ENCODE peak calls at places on chromosomes 6 and 20, in six cellular contexts. One of them, this sample, is unnamed.

GRCh38 chr20:3330046-3330741 is 77.3 kb downstream of the DNAAF9 start:
- DNase-seq in neuronal stem cell: no peak
- DNase-seq in trophoblast cell: no peak
- DNase-seq in mesenchymal stem cell: no peak
- DNase-seq in IMR-90: peak
- DNase-seq in H1: no peak
- DNase-seq in this sample: no peak

GRCh38 chr6:52362443-52363221 is 681 bp downstream of the PAQR8 start:
- DNase-seq in neuronal stem cell: peak
- DNase-seq in trophoblast cell: no peak
- DNase-seq in mesenchymal stem cell: peak
- DNase-seq in IMR-90: no peak
- DNase-seq in H1: peak
- DNase-seq in this sample: peak

GRCh38 chr20:24840121-24840713 is 108.9 kb upstream of the CST7 start:
- DNase-seq in neuronal stem cell: no peak
- DNase-seq in trophoblast cell: no peak
- DNase-seq in mesenchymal stem cell: no peak
- DNase-seq in IMR-90: no peak
- DNase-seq in H1: no peak
- DNase-seq in this sample: no peak

GRCh38 chr6:26284537-26285142 is 80.4 kb upstream of the BTN3A2 start:
- DNase-seq in neuronal stem cell: no peak
- DNase-seq in trophoblast cell: peak
- DNase-seq in mesenchymal stem cell: peak
- DNase-seq in IMR-90: peak
- DNase-seq in H1: peak
- DNase-seq in this sample: peak

GRCh38 chr6:169235286-169235685 is 18.4 kb downstream of the THBS2 start:
- DNase-seq in neuronal stem cell: no peak
- DNase-seq in trophoblast cell: no peak
- DNase-seq in mesenchymal stem cell: no peak
- DNase-seq in IMR-90: no peak
- DNase-seq in H1: no peak
- DNase-seq in this sample: no peak

GRCh38 chr6:14053776-14054175 is 63.8 kb upstream of the CD83 start:
- DNase-seq in neuronal stem cell: no peak
- DNase-seq in trophoblast cell: no peak
- DNase-seq in mesenchymal stem cell: no peak
- DNase-seq in IMR-90: peak
- DNase-seq in H1: no peak
- DNase-seq in this sample: no peak

GRCh38 chr20:16713056-16713455 is 16.8 kb upstream of the SNRPB2 start:
- DNase-seq in neuronal stem cell: no peak
- DNase-seq in trophoblast cell: no peak
- DNase-seq in mesenchymal stem cell: no peak
- DNase-seq in IMR-90: no peak
- DNase-seq in H1: no peak
- DNase-seq in this sample: no peak

GRCh38 chr6:131976545-131977061 is 25.4 kb upstream of the CCN2 start:
- DNase-seq in neuronal stem cell: no peak
- DNase-seq in trophoblast cell: peak
- DNase-seq in mesenchymal stem cell: no peak
- DNase-seq in IMR-90: peak
- DNase-seq in H1: no peak
- DNase-seq in this sample: no peak

GRCh38 chr6:40999498-41000070 is 39.4 kb downstream of the UNC5CL start:
- DNase-seq in neuronal stem cell: no peak
- DNase-seq in trophoblast cell: peak
- DNase-seq in mesenchymal stem cell: peak
- DNase-seq in IMR-90: peak
- DNase-seq in H1: peak
- DNase-seq in this sample: peak

GRCh38 chr6:135759831-135760230 is 91.7 kb upstream of the PDE7B start:
- DNase-seq in neuronal stem cell: no peak
- DNase-seq in trophoblast cell: no peak
- DNase-seq in mesenchymal stem cell: no peak
- DNase-seq in IMR-90: peak
- DNase-seq in H1: no peak
- DNase-seq in this sample: peak

GRCh38 chr6:164109770-164110140 is 695.2 kb downstream of the QKI start:
- DNase-seq in neuronal stem cell: no peak
- DNase-seq in trophoblast cell: peak
- DNase-seq in mesenchymal stem cell: peak
- DNase-seq in IMR-90: no peak
- DNase-seq in H1: peak
- DNase-seq in this sample: peak

GRCh38 chr20:61253264-61253639 is 1.2 kb downstream of the CDH4 start:
- DNase-seq in neuronal stem cell: peak
- DNase-seq in trophoblast cell: no peak
- DNase-seq in mesenchymal stem cell: peak
- DNase-seq in IMR-90: peak
- DNase-seq in H1: peak
- DNase-seq in this sample: peak

GRCh38 chr6:36594816-36595167 is 630 bp downstream of the SRSF3 start:
- DNase-seq in neuronal stem cell: no peak
- DNase-seq in trophoblast cell: no peak
- DNase-seq in mesenchymal stem cell: no peak
- DNase-seq in IMR-90: no peak
- DNase-seq in H1: no peak
- DNase-seq in this sample: no peak

GRCh38 chr6:17470953-17471335 is 77.5 kb downstream of the CAP2 start:
- DNase-seq in neuronal stem cell: no peak
- DNase-seq in trophoblast cell: peak
- DNase-seq in mesenchymal stem cell: peak
- DNase-seq in IMR-90: peak
- DNase-seq in H1: no peak
- DNase-seq in this sample: no peak

GRCh38 chr6:16857969-16858592 is 96.8 kb upstream of the ATXN1 start:
- DNase-seq in neuronal stem cell: no peak
- DNase-seq in trophoblast cell: no peak
- DNase-seq in mesenchymal stem cell: no peak
- DNase-seq in IMR-90: no peak
- DNase-seq in H1: no peak
- DNase-seq in this sample: peak

GRCh38 chr6:71072508-71072907 is 115.6 kb upstream of the B3GAT2 start:
- DNase-seq in neuronal stem cell: peak
- DNase-seq in trophoblast cell: no peak
- DNase-seq in mesenchymal stem cell: peak
- DNase-seq in IMR-90: peak
- DNase-seq in H1: no peak
- DNase-seq in this sample: no peak

GRCh38 chr6:129852257-129852858 is 8.8 kb downstream of the TMEM244 start:
- DNase-seq in neuronal stem cell: no peak
- DNase-seq in trophoblast cell: no peak
- DNase-seq in mesenchymal stem cell: no peak
- DNase-seq in IMR-90: peak
- DNase-seq in H1: no peak
- DNase-seq in this sample: no peak

GRCh38 chr20:34072076-34072475 is 40.0 kb downstream of the EIF2S2 start:
- DNase-seq in neuronal stem cell: no peak
- DNase-seq in trophoblast cell: no peak
- DNase-seq in mesenchymal stem cell: no peak
- DNase-seq in IMR-90: no peak
- DNase-seq in H1: no peak
- DNase-seq in this sample: no peak

GRCh38 chr6:1311400-1312192 is at the start of gene FOXQ1:
- DNase-seq in neuronal stem cell: no peak
- DNase-seq in trophoblast cell: peak
- DNase-seq in mesenchymal stem cell: peak
- DNase-seq in IMR-90: peak
- DNase-seq in H1: peak
- DNase-seq in this sample: peak

GRCh38 chr20:64090165-64090564 is 6.0 kb upstream of the LKAAEAR1 start:
- DNase-seq in neuronal stem cell: no peak
- DNase-seq in trophoblast cell: no peak
- DNase-seq in mesenchymal stem cell: no peak
- DNase-seq in IMR-90: no peak
- DNase-seq in H1: no peak
- DNase-seq in this sample: peak

GRCh38 chr20:49677777-49678758 is 35.6 kb downstream of the B4GALT5 start:
- DNase-seq in neuronal stem cell: no peak
- DNase-seq in trophoblast cell: peak
- DNase-seq in mesenchymal stem cell: no peak
- DNase-seq in IMR-90: no peak
- DNase-seq in H1: no peak
- DNase-seq in this sample: no peak

GRCh38 chr6:104601756-104602155 is 258.0 kb downstream of the HACE1 start:
- DNase-seq in neuronal stem cell: no peak
- DNase-seq in trophoblast cell: no peak
- DNase-seq in mesenchymal stem cell: no peak
- DNase-seq in IMR-90: no peak
- DNase-seq in H1: no peak
- DNase-seq in this sample: no peak

GRCh38 chr6:144664947-144665346 is 379.8 kb downstream of the UTRN start:
- DNase-seq in neuronal stem cell: no peak
- DNase-seq in trophoblast cell: no peak
- DNase-seq in mesenchymal stem cell: no peak
- DNase-seq in IMR-90: no peak
- DNase-seq in H1: no peak
- DNase-seq in this sample: no peak

GRCh38 chr6:17851720-17852161 is 135.7 kb downstream of the KIF13A start:
- DNase-seq in neuronal stem cell: no peak
- DNase-seq in trophoblast cell: no peak
- DNase-seq in mesenchymal stem cell: peak
- DNase-seq in IMR-90: peak
- DNase-seq in H1: no peak
- DNase-seq in this sample: no peak

GRCh38 chr6:2793491-2794151 is 28.4 kb downstream of the WRNIP1 start:
- DNase-seq in neuronal stem cell: no peak
- DNase-seq in trophoblast cell: no peak
- DNase-seq in mesenchymal stem cell: no peak
- DNase-seq in IMR-90: no peak
- DNase-seq in H1: no peak
- DNase-seq in this sample: no peak

GRCh38 chr6:109526905-109527628 is 44.0 kb upstream of the ZBTB24 start:
- DNase-seq in neuronal stem cell: peak
- DNase-seq in trophoblast cell: peak
- DNase-seq in mesenchymal stem cell: peak
- DNase-seq in IMR-90: peak
- DNase-seq in H1: peak
- DNase-seq in this sample: peak

DNA sequence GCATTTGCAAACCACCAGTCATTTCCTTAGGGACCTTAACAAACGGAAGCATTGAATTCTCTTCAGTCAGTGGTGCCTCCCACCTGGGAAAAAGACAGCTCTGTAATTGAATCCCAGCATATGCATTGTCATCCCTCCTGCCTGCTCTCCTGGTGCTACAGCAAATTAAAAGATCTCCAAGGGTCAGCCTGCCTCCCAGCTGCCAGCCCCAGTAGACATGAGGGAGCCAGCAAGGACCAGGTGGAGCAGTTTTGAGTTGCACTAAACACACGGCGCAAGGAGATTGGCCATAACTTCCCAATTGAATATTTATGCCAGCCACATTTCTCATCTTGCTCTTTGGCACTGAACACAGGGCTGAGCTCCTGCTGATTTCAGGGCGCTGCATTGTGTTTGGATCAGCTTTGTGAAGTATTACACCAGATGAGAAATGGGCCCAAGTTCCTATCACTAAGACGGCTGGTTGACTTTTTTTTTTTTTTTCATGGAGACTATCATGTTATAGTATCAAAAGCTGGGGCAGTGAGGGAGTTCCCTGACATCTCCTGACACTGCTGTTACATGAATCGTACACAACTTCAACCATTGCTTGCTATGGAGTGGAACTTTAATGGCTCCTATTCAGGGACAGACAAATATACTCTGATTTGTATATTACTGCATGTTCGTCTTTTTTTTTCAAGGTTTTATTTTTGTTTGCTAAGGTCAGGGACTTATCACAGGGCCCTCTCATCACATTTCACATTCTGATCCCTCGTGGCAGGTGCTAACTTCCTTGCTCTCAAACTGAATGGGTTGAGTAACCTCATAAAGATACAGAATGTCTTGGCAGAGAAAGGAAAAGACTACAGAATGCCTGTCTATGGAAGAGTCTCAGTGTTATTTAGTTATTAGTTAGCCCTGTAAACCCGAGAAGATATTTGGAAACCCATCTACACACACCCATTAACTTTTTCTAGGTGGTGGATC is 191.1 kb downstream of the EYA4 start:
- DNase-seq in neuronal stem cell: no peak
- DNase-seq in trophoblast cell: no peak
- DNase-seq in mesenchymal stem cell: no peak
- DNase-seq in IMR-90: no peak
- DNase-seq in H1: no peak
- DNase-seq in this sample: peak
- H4K8ac ChIP-seq in neuronal stem cell: no peak
- H4K8ac ChIP-seq in trophoblast cell: no peak
- H4K8ac ChIP-seq in mesenchymal stem cell: no peak
- H4K8ac ChIP-seq in IMR-90: no peak
- H4K8ac ChIP-seq in H1: no peak
- H4K8ac ChIP-seq in this sample: no peak

DNA sequence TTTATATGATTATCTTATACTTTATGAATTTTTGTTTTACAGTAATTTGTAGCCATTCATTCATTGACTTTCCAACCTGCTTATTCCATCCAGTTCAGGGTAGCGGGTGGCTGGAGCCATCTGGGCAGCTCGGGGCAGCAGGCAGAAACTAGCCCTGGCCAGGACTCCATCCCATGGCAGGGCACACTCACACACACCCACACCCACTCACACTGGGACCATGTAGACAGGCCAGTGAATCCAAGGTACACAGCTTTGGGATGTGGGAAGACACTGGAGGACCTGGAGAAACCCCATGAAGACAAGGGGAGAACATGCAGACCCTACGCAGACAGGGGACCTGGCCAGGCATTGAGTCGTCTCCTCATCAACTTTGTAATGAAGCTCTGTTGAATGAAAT is 84.8 kb downstream of the ADGRG6 start:
- DNase-seq in neuronal stem cell: no peak
- DNase-seq in trophoblast cell: no peak
- DNase-seq in mesenchymal stem cell: no peak
- DNase-seq in IMR-90: no peak
- DNase-seq in H1: no peak
- DNase-seq in this sample: no peak
- H3K9ac ChIP-seq in neuronal stem cell: no peak
- H3K9ac ChIP-seq in trophoblast cell: no peak
- H3K9ac ChIP-seq in mesenchymal stem cell: no peak
- H3K9ac ChIP-seq in IMR-90: no peak
- H3K9ac ChIP-seq in H1: no peak
- H3K9ac ChIP-seq in this sample: no peak

GRCh38 chr6:21592953-21593352 is 598 bp upstream of the SOX4 start:
- DNase-seq in neuronal stem cell: no peak
- DNase-seq in trophoblast cell: no peak
- DNase-seq in mesenchymal stem cell: no peak
- DNase-seq in IMR-90: no peak
- DNase-seq in H1: no peak
- DNase-seq in this sample: no peak
- H3K4me3 ChIP-seq in neuronal stem cell: no peak
- H3K4me3 ChIP-seq in trophoblast cell: no peak
- H3K4me3 ChIP-seq in mesenchymal stem cell: no peak
- H3K4me3 ChIP-seq in IMR-90: peak
- H3K4me3 ChIP-seq in H1: peak
- H3K4me3 ChIP-seq in this sample: no peak

DNA sequence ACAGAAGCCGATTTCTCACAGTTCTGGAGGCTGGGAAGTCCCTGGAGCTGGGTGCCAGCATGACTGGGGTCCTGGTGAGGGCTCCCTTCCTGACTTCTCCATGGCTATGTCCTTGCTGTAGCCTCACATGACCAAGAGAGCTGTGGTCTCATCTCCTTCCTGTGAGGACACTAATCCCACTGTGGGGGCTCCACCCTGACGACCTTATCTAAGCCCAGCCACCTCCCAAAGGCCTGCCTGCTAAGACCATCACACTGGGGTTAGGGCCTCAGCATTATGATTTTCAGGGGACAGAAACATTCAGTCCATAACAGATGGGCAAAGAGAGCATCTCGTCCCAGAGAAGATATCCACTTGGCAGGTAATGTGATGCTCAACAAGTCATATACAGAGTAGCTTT is 16.8 kb downstream of the RPP40 start:
- DNase-seq in neuronal stem cell: no peak
- DNase-seq in trophoblast cell: no peak
- DNase-seq in mesenchymal stem cell: no peak
- DNase-seq in IMR-90: no peak
- DNase-seq in H1: no peak
- DNase-seq in this sample: no peak
- H4K8ac ChIP-seq in neuronal stem cell: no peak
- H4K8ac ChIP-seq in trophoblast cell: no peak
- H4K8ac ChIP-seq in mesenchymal stem cell: no peak
- H4K8ac ChIP-seq in IMR-90: no peak
- H4K8ac ChIP-seq in H1: no peak
- H4K8ac ChIP-seq in this sample: no peak